ENCODE peak calls at places on chromosomes 12 and 14, in six cellular contexts. A, S, V, Q, D and T are unnamed samples.

GRCh38 chr12:47978598-47978873 is 15.1 kb downstream of the TMEM106C start:
- DNase-seq in Q (no peak), V (no peak), A (no peak), D (no peak), S (no peak), T (no peak)

GRCh38 chr12:124559182-124560017 is 8.0 kb downstream of the NCOR2 start:
- DNase-seq in S (peak), A (no peak), Q (no peak), D (no peak), V (no peak), T (no peak)

GRCh38 chr12:80756875-80757274 is 40.2 kb downstream of the MYF5 start:
- DNase-seq in D (no peak), S (no peak), V (no peak), A (no peak), Q (no peak), T (no peak)

GRCh38 chr12:34396006-34396860 is 373.9 kb downstream of the ALG10 start:
- DNase-seq in V (no peak), A (no peak), S (peak), Q (no peak), D (no peak), T (peak)

GRCh38 chr12:117481470-117481869 is 120.0 kb upstream of the NOS1 start:
- DNase-seq in A (no peak), V (no peak), Q (no peak), D (no peak), S (no peak), T (no peak)

GRCh38 chr12:2919249-2919648 is 28.6 kb downstream of the TULP3 start:
- DNase-seq in V (no peak), S (no peak), D (no peak), A (no peak), Q (no peak), T (no peak)

GRCh38 chr12:117045998-117046374 is 53.2 kb downstream of the TESC start:
- DNase-seq in Q (no peak), A (peak), S (no peak), D (no peak), V (peak), T (no peak)

GRCh38 chr12:102501773-102502172 is 21.4 kb upstream of the IGF1 start:
- DNase-seq in Q (no peak), V (no peak), D (no peak), S (no peak), A (no peak), T (no peak)

GRCh38 chr12:92784795-92785562 is 82.2 kb downstream of the PLEKHG7 start:
- DNase-seq in V (no peak), A (peak), Q (no peak), S (no peak), D (peak), T (no peak)

GRCh38 chr14:101235042-101235871 is 326.0 kb upstream of the DIO3 start:
- DNase-seq in Q (no peak), S (no peak), A (peak), D (peak), V (peak), T (no peak)

GRCh38 chr12:65632131-65632855 is 192.0 kb upstream of the HMGA2 start:
- DNase-seq in A (no peak), V (no peak), S (no peak), D (no peak), Q (no peak), T (no peak)

GRCh38 chr12:109925185-109925835 is 25.2 kb downstream of the TCHP start:
- DNase-seq in V (no peak), D (no peak), S (no peak), Q (no peak), A (no peak), T (no peak)

GRCh38 chr14:23729720-23730387 is 93.7 kb downstream of the DHRS2 start:
- DNase-seq in A (no peak), Q (no peak), S (no peak), V (no peak), D (no peak), T (no peak)

GRCh38 chr12:107929436-107929835 is 154.9 kb downstream of the ASCL4 start:
- DNase-seq in A (peak), S (no peak), Q (no peak), D (peak), V (no peak), T (no peak)

GRCh38 chr14:26261368-26262122 is 336.3 kb downstream of the NOVA1 start:
- DNase-seq in D (no peak), V (no peak), S (no peak), Q (no peak), A (no peak), T (no peak)

GRCh38 chr12:94979941-94980340 is 23.6 kb downstream of the NDUFA12 start:
- DNase-seq in S (no peak), Q (no peak), D (no peak), V (no peak), A (no peak), T (no peak)

GRCh38 chr12:76111209-76111749 is 26.8 kb upstream of the NAP1L1 start:
- DNase-seq in Q (no peak), A (no peak), D (no peak), S (no peak), V (no peak), T (no peak)

GRCh38 chr12:90794212-90794611 is 160.8 kb downstream of the CCER1 start:
- DNase-seq in A (no peak), D (no peak), V (no peak), Q (no peak), S (no peak), T (no peak)

GRCh38 chr14:75979071-75979571 is 2.7 kb downstream of the TGFB3 start:
- DNase-seq in Q (no peak), V (peak), D (peak), S (peak), A (peak), T (no peak)

GRCh38 chr14:90625445-90625844 is 190.8 kb downstream of the TTC7B start:
- DNase-seq in D (no peak), S (no peak), V (no peak), A (no peak), Q (no peak), T (peak)